ENCODE peak calls at places on chromosomes 7 and 10, in four cellular contexts. One of them, this sample, is unnamed.

GRCh38 chr10:94223702-94224370 is 138.9 kb downstream of the NOC3L start:
- DNase-seq in HepG2: no peak
- DNase-seq in GM12878: no peak
- DNase-seq in SK-N-SH: peak
- DNase-seq in this sample: no peak

GRCh38 chr10:35191523-35191922 is 64.9 kb downstream of the CREM start:
- DNase-seq in HepG2: no peak
- DNase-seq in GM12878: no peak
- DNase-seq in SK-N-SH: no peak
- DNase-seq in this sample: no peak

GRCh38 chr10:13803566-13804554 is 217.1 kb downstream of the PRPF18 start:
- DNase-seq in HepG2: no peak
- DNase-seq in GM12878: no peak
- DNase-seq in SK-N-SH: no peak
- DNase-seq in this sample: no peak

GRCh38 chr10:32210306-32211045 is 136.5 kb downstream of the EPC1 start:
- DNase-seq in HepG2: peak
- DNase-seq in GM12878: no peak
- DNase-seq in SK-N-SH: peak
- DNase-seq in this sample: peak

GRCh38 chr10:96261930-96262329 is 9.4 kb downstream of the BLNK start:
- DNase-seq in HepG2: no peak
- DNase-seq in GM12878: no peak
- DNase-seq in SK-N-SH: no peak
- DNase-seq in this sample: no peak

GRCh38 chr7:28759373-28760013 is 198.6 kb downstream of the TRIL start:
- DNase-seq in HepG2: no peak
- DNase-seq in GM12878: no peak
- DNase-seq in SK-N-SH: no peak
- DNase-seq in this sample: no peak

GRCh38 chr10:71138126-71138860 is 74.1 kb upstream of the UNC5B start:
- DNase-seq in HepG2: no peak
- DNase-seq in GM12878: no peak
- DNase-seq in SK-N-SH: no peak
- DNase-seq in this sample: no peak

GRCh38 chr10:78002541-78003284 is 26.6 kb downstream of the POLR3A start:
- DNase-seq in HepG2: no peak
- DNase-seq in GM12878: no peak
- DNase-seq in SK-N-SH: no peak
- DNase-seq in this sample: no peak

DNA sequence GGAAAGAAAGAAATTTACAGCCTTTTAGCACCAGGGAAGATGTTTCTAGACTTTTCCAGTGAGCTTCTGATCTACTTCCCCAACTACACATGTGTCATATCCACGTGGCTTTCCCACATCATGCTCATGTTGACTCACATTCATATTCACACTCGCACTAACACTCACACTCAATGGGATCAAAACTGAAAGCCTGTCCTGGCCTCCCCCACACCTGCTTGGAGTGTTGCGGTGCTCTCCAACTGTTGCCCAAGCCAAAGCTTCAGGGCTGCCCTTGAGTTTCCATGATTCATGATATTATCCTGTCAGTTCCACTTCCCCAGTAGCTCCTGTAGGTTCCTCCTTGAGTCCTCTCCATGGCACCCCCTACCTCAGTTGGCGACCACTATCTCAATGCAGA is 444.4 kb downstream of the GATA3 start:
- DNase-seq in HepG2: no peak
- DNase-seq in GM12878: no peak
- DNase-seq in SK-N-SH: no peak
- DNase-seq in this sample: peak
- TF ChIP-seq PBX3 in HepG2: no peak
- TF ChIP-seq PBX3 in GM12878: no peak
- TF ChIP-seq PBX3 in SK-N-SH: no peak
- TF ChIP-seq PBX3 in this sample: no peak

GRCh38 chr10:46558141-46558410 is 1.6 kb upstream of the GPRIN2 start:
- DNase-seq in HepG2: no peak
- DNase-seq in GM12878: no peak
- DNase-seq in SK-N-SH: no peak
- DNase-seq in this sample: peak

GRCh38 chr10:46555366-46555712 is 1.1 kb downstream of the GPRIN2 start:
- DNase-seq in HepG2: no peak
- DNase-seq in GM12878: no peak
- DNase-seq in SK-N-SH: no peak
- DNase-seq in this sample: no peak

GRCh38 chr10:46557319-46558140 is 1.1 kb upstream of the GPRIN2 start:
- DNase-seq in HepG2: no peak
- DNase-seq in GM12878: no peak
- DNase-seq in SK-N-SH: no peak
- DNase-seq in this sample: peak

GRCh38 chr10:46555713-46556514 is 544 bp downstream of the GPRIN2 start:
- DNase-seq in HepG2: no peak
- DNase-seq in GM12878: no peak
- DNase-seq in SK-N-SH: no peak
- DNase-seq in this sample: peak

GRCh38 chr10:46556515-46557318 is at the start of gene GPRIN2:
- DNase-seq in HepG2: no peak
- DNase-seq in GM12878: no peak
- DNase-seq in SK-N-SH: peak
- DNase-seq in this sample: peak
- TF ChIP-seq PBX3 in HepG2: no peak
- TF ChIP-seq PBX3 in GM12878: no peak
- TF ChIP-seq PBX3 in SK-N-SH: no peak
- TF ChIP-seq PBX3 in this sample: no peak

DNA sequence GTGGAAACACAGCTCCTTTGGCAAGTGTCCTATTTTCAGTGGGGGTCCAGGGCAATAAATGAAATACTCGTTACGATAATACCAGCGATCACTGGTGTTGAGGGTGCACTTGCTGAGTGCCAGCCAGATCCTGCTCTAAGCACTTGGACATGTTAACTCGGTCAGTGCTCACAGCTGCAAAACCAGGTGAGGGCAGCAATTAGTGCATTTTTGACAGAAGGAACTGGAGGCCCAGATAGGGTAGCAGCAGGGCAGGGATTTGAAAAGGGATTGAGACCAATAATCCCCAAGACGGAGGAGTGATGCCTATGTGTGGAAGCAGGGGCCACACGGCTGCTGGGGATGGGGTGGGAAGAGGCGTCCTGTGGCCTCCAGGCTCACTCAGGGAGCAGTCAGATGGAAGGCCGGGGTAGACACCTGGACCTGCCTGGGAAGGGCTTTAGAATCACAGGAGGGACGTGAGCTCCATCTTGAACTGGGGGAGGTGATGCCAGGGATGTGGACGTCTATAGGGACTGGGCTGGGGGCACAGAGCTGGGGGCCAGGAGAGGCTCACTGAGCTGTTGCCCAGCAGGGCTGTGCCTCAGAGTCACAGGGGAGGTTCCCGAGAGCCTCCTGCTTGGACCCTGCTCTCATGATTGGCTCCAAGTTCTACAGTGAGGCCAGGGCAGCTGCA is 14.3 kb downstream of the PTPRE start:
- DNase-seq in HepG2: no peak
- DNase-seq in GM12878: no peak
- DNase-seq in SK-N-SH: no peak
- DNase-seq in this sample: no peak
- TF ChIP-seq PBX3 in HepG2: no peak
- TF ChIP-seq PBX3 in GM12878: no peak
- TF ChIP-seq PBX3 in SK-N-SH: no peak
- TF ChIP-seq PBX3 in this sample: no peak

GRCh38 chr10:76178561-76179292 is 747.3 kb downstream of the LRMDA start:
- DNase-seq in HepG2: no peak
- DNase-seq in GM12878: no peak
- DNase-seq in SK-N-SH: no peak
- DNase-seq in this sample: no peak
- TF ChIP-seq PBX3 in HepG2: no peak
- TF ChIP-seq PBX3 in GM12878: no peak
- TF ChIP-seq PBX3 in SK-N-SH: no peak
- TF ChIP-seq PBX3 in this sample: no peak

GRCh38 chr7:91034459-91035368 is 229.5 kb upstream of the FZD1 start:
- DNase-seq in HepG2: peak
- DNase-seq in GM12878: no peak
- DNase-seq in SK-N-SH: peak
- DNase-seq in this sample: peak
- TF ChIP-seq PBX3 in HepG2: no peak
- TF ChIP-seq PBX3 in GM12878: no peak
- TF ChIP-seq PBX3 in SK-N-SH: peak
- TF ChIP-seq PBX3 in this sample: no peak

GRCh38 chr7:85750454-85750949 is 563.6 kb upstream of the SEMA3D start:
- DNase-seq in HepG2: peak
- DNase-seq in GM12878: no peak
- DNase-seq in SK-N-SH: peak
- DNase-seq in this sample: no peak
- TF ChIP-seq PBX3 in HepG2: no peak
- TF ChIP-seq PBX3 in GM12878: no peak
- TF ChIP-seq PBX3 in SK-N-SH: no peak
- TF ChIP-seq PBX3 in this sample: no peak

GRCh38 chr7:48755061-48755555 is 169.2 kb upstream of the CDC14C start:
- DNase-seq in HepG2: no peak
- DNase-seq in GM12878: no peak
- DNase-seq in SK-N-SH: no peak
- DNase-seq in this sample: no peak
- TF ChIP-seq PBX3 in HepG2: no peak
- TF ChIP-seq PBX3 in GM12878: no peak
- TF ChIP-seq PBX3 in SK-N-SH: no peak
- TF ChIP-seq PBX3 in this sample: no peak

DNA sequence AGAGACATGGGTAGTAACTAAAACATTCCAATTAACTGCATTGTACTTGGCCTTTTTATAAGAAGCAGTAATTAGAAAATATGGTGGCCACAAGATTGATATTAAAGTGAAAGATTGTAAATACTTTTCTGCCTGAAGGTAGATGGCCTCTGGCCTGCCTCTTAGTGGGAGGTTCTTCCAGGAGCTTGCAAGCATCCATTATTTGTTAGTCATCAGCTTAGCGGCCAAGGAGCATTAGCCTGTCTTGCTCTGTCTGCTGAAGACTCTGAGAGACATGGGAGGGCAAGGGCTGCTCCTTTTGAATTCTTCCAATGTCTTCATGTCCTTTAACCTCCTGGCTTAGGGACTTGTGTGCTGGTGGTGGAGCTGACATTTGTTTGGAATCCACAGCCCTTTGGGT is 80.4 kb downstream of the TCF7L2 start:
- DNase-seq in HepG2: no peak
- DNase-seq in GM12878: no peak
- DNase-seq in SK-N-SH: no peak
- DNase-seq in this sample: no peak
- TF ChIP-seq PBX3 in HepG2: no peak
- TF ChIP-seq PBX3 in GM12878: no peak
- TF ChIP-seq PBX3 in SK-N-SH: no peak
- TF ChIP-seq PBX3 in this sample: no peak

This sample was measured in A549.